ENCODE peak calls at places on chromosomes 2 and 18, in five cellular contexts. I is stimulated activated CD4-positive, alpha-beta T cell treated with anti-CD3 and anti-CD28 coated beads, Interleukin-15, amount 100 ng/mL, for 1 hour; O is B cell; Q is fibroblast of the conjunctiva; B is amniotic stem cell. V is an unnamed sample.

GRCh38 chr18:58046087-58046793 is 2.2 kb downstream of the NEDD4L start:
- DNase-seq in I (no peak), O (no peak), Q (no peak), B (no peak), V (no peak)

GRCh38 chr18:31270578-31270977 is 47.4 kb upstream of the DSG1 start:
- DNase-seq in I (no peak), O (no peak), Q (no peak), B (no peak), V (no peak)

GRCh38 chr2:133607679-133608078 is 39.4 kb upstream of the NCKAP5 start:
- DNase-seq in I (no peak), O (no peak), Q (no peak), B (peak), V (no peak)

GRCh38 chr2:233115121-233115520 is 55.0 kb downstream of the INPP5D start:
- DNase-seq in I (no peak), O (no peak), Q (no peak), B (no peak), V (no peak)

GRCh38 chr18:74082476-74083070 is 65.1 kb downstream of the FBXO15 start:
- DNase-seq in I (peak), O (peak), Q (no peak), B (peak), V (peak)

GRCh38 chr18:36702398-36703010 is 126.3 kb downstream of the TPGS2 start:
- DNase-seq in I (no peak), O (no peak), Q (no peak), B (no peak), V (no peak)

GRCh38 chr18:51151568-51152511 is 45.6 kb downstream of the MEX3C start:
- DNase-seq in I (peak), O (peak), Q (no peak), B (no peak), V (peak)

GRCh38 chr2:198659471-198659870 is 798.3 kb downstream of the SATB2 start:
- DNase-seq in I (no peak), O (no peak), Q (no peak), B (no peak), V (no peak)

GRCh38 chr2:128137094-128137616 is 46.2 kb downstream of the UGGT1 start:
- DNase-seq in I (no peak), O (no peak), Q (no peak), B (no peak), V (no peak)

GRCh38 chr2:2326053-2326452 is 5.0 kb downstream of the MYT1L start:
- DNase-seq in I (no peak), O (no peak), Q (no peak), B (no peak), V (no peak)

GRCh38 chr2:165162466-165162865 is 41.4 kb downstream of the SCN3A start:
- DNase-seq in I (no peak), O (no peak), Q (no peak), B (no peak), V (no peak)

GRCh38 chr18:42509702-42510424 is 554.8 kb downstream of the PIK3C3 start:
- DNase-seq in I (no peak), O (no peak), Q (no peak), B (no peak), V (no peak)

GRCh38 chr2:190169221-190170072 is 106.9 kb upstream of the MSTN start:
- DNase-seq in I (no peak), O (no peak), Q (no peak), B (no peak), V (no peak)

V was measured in CD8-positive, alpha-beta T cell.